ENCODE peak calls at places on chromosomes 2 and 18, in four cellular contexts. F is upper lobe of left lung, A is cardiac fibroblast, P is NB4. X is an unnamed sample.

GRCh38 chr2:66570471-66570870 is 135.5 kb downstream of the MEIS1 start:
- DNase-seq in A (no peak), P (no peak), F (no peak), X (no peak)

GRCh38 chr2:15048000-15048399 is 415.5 kb downstream of the LRATD1 start:
- DNase-seq in P (no peak), A (no peak), F (no peak), X (no peak)

GRCh38 chr2:174605687-174606086 is 8.1 kb upstream of the WIPF1 start:
- DNase-seq in P (peak), A (peak), F (no peak), X (no peak)

GRCh38 chr2:179981085-179981484 is 26.0 kb downstream of the CWC22 start:
- DNase-seq in F (no peak), A (peak), P (no peak), X (no peak)

GRCh38 chr2:189393440-189394111 is 47.7 kb upstream of the WDR75 start:
- DNase-seq in A (peak), F (no peak), P (no peak), X (no peak)

GRCh38 chr2:186349508-186349907 is 136.6 kb upstream of the ZC3H15 start:
- DNase-seq in A (peak), F (no peak), P (peak), X (no peak)

GRCh38 chr2:127153691-127154158 is 46.8 kb upstream of the BIN1 start:
- DNase-seq in P (peak), A (peak), F (no peak), X (no peak)

GRCh38 chr18:9614401-9615279 is at the start of gene PPP4R1:
- DNase-seq in A (peak), P (peak), F (peak), X (peak)

GRCh38 chr2:198456418-198456817 is 652.0 kb downstream of the PLCL1 start:
- DNase-seq in A (no peak), P (no peak), F (no peak), X (no peak)

GRCh38 chr2:177629357-177630000 is 236.9 kb downstream of the AGPS start:
- DNase-seq in F (no peak), P (no peak), A (no peak), X (no peak)

GRCh38 chr2:200812122-200813022 is 662 bp downstream of the BZW1 start:
- DNase-seq in P (peak), A (peak), F (peak), X (peak)

GRCh38 chr2:128172191-128172590 is 81.2 kb downstream of the UGGT1 start:
- DNase-seq in P (peak), F (no peak), A (no peak), X (no peak)

GRCh38 chr2:167052825-167053224 is 164.5 kb downstream of the XIRP2 start:
- DNase-seq in A (peak), P (no peak), F (no peak), X (no peak)

GRCh38 chr2:182666674-182667320 is 49.3 kb upstream of the DNAJC10 start:
- DNase-seq in F (no peak), P (peak), A (peak), X (no peak)
- TF ChIP-seq CTCF in F (peak), P (peak), A (peak), X (peak)

DNA sequence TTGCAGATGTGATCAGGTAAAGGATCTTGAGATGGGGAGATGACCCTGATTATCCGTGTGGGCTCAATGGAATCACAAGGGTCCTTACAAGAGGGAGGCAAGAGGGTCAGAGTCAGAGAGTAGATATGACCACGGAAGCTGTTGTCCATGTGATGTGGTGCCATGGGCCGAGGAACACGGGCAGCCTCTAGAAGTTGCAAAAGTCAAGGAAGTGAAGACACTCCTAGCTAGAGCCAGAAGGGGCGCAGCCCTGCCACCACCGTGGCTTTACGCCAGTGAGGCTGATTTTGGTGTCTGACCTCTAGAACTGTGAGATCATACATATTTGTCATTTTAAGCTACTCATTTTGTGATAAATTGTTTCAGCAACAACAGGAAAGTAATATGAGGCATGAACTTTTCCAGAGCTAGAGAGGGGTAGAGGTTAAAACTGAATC is 114.4 kb downstream of the CAPN13 start:
- DNase-seq in A (no peak), P (no peak), F (peak), X (no peak)
- TF ChIP-seq CTCF in A (no peak), P (no peak), F (no peak), X (no peak)

GRCh38 chr2:1854747-1855146 is 110.4 kb upstream of the PXDN start:
- DNase-seq in P (peak), F (peak), A (peak), X (no peak)
- TF ChIP-seq CTCF in P (peak), F (no peak), A (peak), X (peak)

GRCh38 chr2:229836847-229837246 is 85.0 kb downstream of the TRIP12 start:
- DNase-seq in F (no peak), A (no peak), P (no peak), X (no peak)
- TF ChIP-seq CTCF in F (no peak), A (no peak), P (no peak), X (no peak)

X was measured in progenitor cell of endocrine pancreas.